ENCODE peak calls at places on chromosome 15, in five cellular contexts. R, B, K, J and E are unnamed samples.

GRCh38 chr15:66767370-66767769 is 65.3 kb downstream of the SMAD6 start:
- DNase-seq in R (no peak), B (no peak), K (no peak), J (no peak), E (no peak)

GRCh38 chr15:63523306-63523990 is 19.1 kb downstream of the USP3 start:
- DNase-seq in R (no peak), B (peak), K (no peak), J (no peak), E (no peak)

GRCh38 chr15:33623010-33623409 is 312.2 kb downstream of the RYR3 start:
- DNase-seq in R (no peak), B (no peak), K (no peak), J (no peak), E (no peak)

GRCh38 chr15:55279746-55280351 is 9.8 kb downstream of the RAB27A start:
- DNase-seq in R (peak), B (peak), K (no peak), J (peak), E (peak)

GRCh38 chr15:42508263-42508690 is 12.8 kb downstream of the SNAP23 start:
- DNase-seq in R (no peak), B (no peak), K (no peak), J (no peak), E (no peak)

GRCh38 chr15:88788816-88789215 is 14.4 kb upstream of the ACAN start:
- DNase-seq in R (no peak), B (no peak), K (no peak), J (no peak), E (no peak)

GRCh38 chr15:56817690-56818089 is 84.4 kb upstream of the ZNF280D start:
- DNase-seq in R (no peak), B (no peak), K (no peak), J (no peak), E (no peak)

GRCh38 chr15:83734487-83734886 is 80.6 kb downstream of the ADAMTSL3 start:
- DNase-seq in R (no peak), B (no peak), K (no peak), J (no peak), E (no peak)

GRCh38 chr15:63870403-63871209 is 36.9 kb upstream of the HERC1 start:
- DNase-seq in R (no peak), B (peak), K (no peak), J (peak), E (no peak)

GRCh38 chr15:100124936-100125626 is 216.7 kb downstream of the ADAMTS17 start:
- DNase-seq in R (no peak), B (no peak), K (no peak), J (no peak), E (no peak)

GRCh38 chr15:55587321-55588069 is 650 bp downstream of the PYGO1 start:
- DNase-seq in R (no peak), B (peak), K (no peak), J (no peak), E (no peak)

GRCh38 chr15:99633655-99634054 is 67.9 kb downstream of the MEF2A start:
- DNase-seq in R (no peak), B (no peak), K (no peak), J (no peak), E (no peak)

GRCh38 chr15:80832676-80833075 is 53.5 kb downstream of the CEMIP start:
- DNase-seq in R (no peak), B (no peak), K (no peak), J (no peak), E (no peak)

GRCh38 chr15:73838795-73839565 is 34.4 kb upstream of the TBC1D21 start:
- DNase-seq in R (no peak), B (peak), K (no peak), J (no peak), E (no peak)

GRCh38 chr15:89835190-89835564 is 20.5 kb upstream of the ANPEP start:
- DNase-seq in R (no peak), B (no peak), K (no peak), J (no peak), E (no peak)

GRCh38 chr15:44289352-44289790 is 852 bp downstream of the GOLM2 start:
- DNase-seq in R (no peak), B (peak), K (peak), J (no peak), E (no peak)

GRCh38 chr15:28132524-28133275 is 33.6 kb upstream of the OCA2 start:
- DNase-seq in R (no peak), B (peak), K (no peak), J (no peak), E (no peak)